ENCODE peak calls at places on chromosomes 1 and 21, in nine cellular contexts. One of them, this sample, is unnamed.

GRCh38 chr1:55986003-55986402 is 593.4 kb downstream of the PLPP3 start:
- DNase-seq in H54: no peak
- DNase-seq in posterior vena cava: no peak
- DNase-seq in HEK293T: no peak
- DNase-seq in NCI-H524: no peak
- DNase-seq in ELR: no peak
- DNase-seq in T-helper 1 cell: no peak
- DNase-seq in stimulated activated CD8-positive, alpha-beta memory T cell treated with anti-CD3 and anti-CD28 coated beads, Interleukin-4, amount 100 ng/mL, for 24 hours: no peak
- DNase-seq in activated T-cell treated with anti-CD3 and anti-CD28 coated beads, Interleukin-2, amount 50 U/mL, for 72 hours: no peak
- DNase-seq in this sample: no peak

GRCh38 chr1:200314085-200314750 is 95.6 kb downstream of the ZNF281 start:
- DNase-seq in H54: no peak
- DNase-seq in posterior vena cava: no peak
- DNase-seq in HEK293T: no peak
- DNase-seq in NCI-H524: no peak
- DNase-seq in ELR: peak
- DNase-seq in T-helper 1 cell: no peak
- DNase-seq in stimulated activated CD8-positive, alpha-beta memory T cell treated with anti-CD3 and anti-CD28 coated beads, Interleukin-4, amount 100 ng/mL, for 24 hours: no peak
- DNase-seq in activated T-cell treated with anti-CD3 and anti-CD28 coated beads, Interleukin-2, amount 50 U/mL, for 72 hours: no peak
- DNase-seq in this sample: no peak

GRCh38 chr1:226602186-226603029 is 53.8 kb downstream of the STUM start:
- DNase-seq in H54: no peak
- DNase-seq in posterior vena cava: no peak
- DNase-seq in HEK293T: no peak
- DNase-seq in NCI-H524: no peak
- DNase-seq in ELR: peak
- DNase-seq in T-helper 1 cell: no peak
- DNase-seq in stimulated activated CD8-positive, alpha-beta memory T cell treated with anti-CD3 and anti-CD28 coated beads, Interleukin-4, amount 100 ng/mL, for 24 hours: no peak
- DNase-seq in activated T-cell treated with anti-CD3 and anti-CD28 coated beads, Interleukin-2, amount 50 U/mL, for 72 hours: no peak
- DNase-seq in this sample: no peak

GRCh38 chr1:117606608-117607261 is 887 bp downstream of the TENT5C start:
- DNase-seq in H54: no peak
- DNase-seq in posterior vena cava: peak
- DNase-seq in HEK293T: peak
- DNase-seq in NCI-H524: peak
- DNase-seq in ELR: peak
- DNase-seq in T-helper 1 cell: peak
- DNase-seq in stimulated activated CD8-positive, alpha-beta memory T cell treated with anti-CD3 and anti-CD28 coated beads, Interleukin-4, amount 100 ng/mL, for 24 hours: peak
- DNase-seq in activated T-cell treated with anti-CD3 and anti-CD28 coated beads, Interleukin-2, amount 50 U/mL, for 72 hours: peak
- DNase-seq in this sample: peak

GRCh38 chr21:38468989-38469388 is 29.3 kb downstream of the ERG start:
- DNase-seq in H54: no peak
- DNase-seq in posterior vena cava: no peak
- DNase-seq in HEK293T: no peak
- DNase-seq in NCI-H524: no peak
- DNase-seq in ELR: peak
- DNase-seq in T-helper 1 cell: no peak
- DNase-seq in stimulated activated CD8-positive, alpha-beta memory T cell treated with anti-CD3 and anti-CD28 coated beads, Interleukin-4, amount 100 ng/mL, for 24 hours: no peak
- DNase-seq in activated T-cell treated with anti-CD3 and anti-CD28 coated beads, Interleukin-2, amount 50 U/mL, for 72 hours: no peak
- DNase-seq in this sample: no peak

GRCh38 chr1:172708452-172708851 is 49.5 kb downstream of the FASLG start:
- DNase-seq in H54: no peak
- DNase-seq in posterior vena cava: no peak
- DNase-seq in HEK293T: no peak
- DNase-seq in NCI-H524: no peak
- DNase-seq in ELR: no peak
- DNase-seq in T-helper 1 cell: no peak
- DNase-seq in stimulated activated CD8-positive, alpha-beta memory T cell treated with anti-CD3 and anti-CD28 coated beads, Interleukin-4, amount 100 ng/mL, for 24 hours: no peak
- DNase-seq in activated T-cell treated with anti-CD3 and anti-CD28 coated beads, Interleukin-2, amount 50 U/mL, for 72 hours: peak
- DNase-seq in this sample: no peak

GRCh38 chr1:27724961-27725373 is 794 bp upstream of the FAM76A start:
- DNase-seq in H54: no peak
- DNase-seq in posterior vena cava: no peak
- DNase-seq in HEK293T: peak
- DNase-seq in NCI-H524: peak
- DNase-seq in ELR: no peak
- DNase-seq in T-helper 1 cell: no peak
- DNase-seq in stimulated activated CD8-positive, alpha-beta memory T cell treated with anti-CD3 and anti-CD28 coated beads, Interleukin-4, amount 100 ng/mL, for 24 hours: no peak
- DNase-seq in activated T-cell treated with anti-CD3 and anti-CD28 coated beads, Interleukin-2, amount 50 U/mL, for 72 hours: no peak
- DNase-seq in this sample: no peak

GRCh38 chr1:153404768-153405167 is 11.6 kb upstream of the S100A7A start:
- DNase-seq in H54: peak
- DNase-seq in posterior vena cava: peak
- DNase-seq in HEK293T: peak
- DNase-seq in NCI-H524: no peak
- DNase-seq in ELR: peak
- DNase-seq in T-helper 1 cell: peak
- DNase-seq in stimulated activated CD8-positive, alpha-beta memory T cell treated with anti-CD3 and anti-CD28 coated beads, Interleukin-4, amount 100 ng/mL, for 24 hours: peak
- DNase-seq in activated T-cell treated with anti-CD3 and anti-CD28 coated beads, Interleukin-2, amount 50 U/mL, for 72 hours: peak
- DNase-seq in this sample: peak

GRCh38 chr1:89126234-89126580 is 293 bp upstream of the GBP2 start:
- DNase-seq in H54: no peak
- DNase-seq in posterior vena cava: no peak
- DNase-seq in HEK293T: no peak
- DNase-seq in NCI-H524: no peak
- DNase-seq in ELR: no peak
- DNase-seq in T-helper 1 cell: no peak
- DNase-seq in stimulated activated CD8-positive, alpha-beta memory T cell treated with anti-CD3 and anti-CD28 coated beads, Interleukin-4, amount 100 ng/mL, for 24 hours: no peak
- DNase-seq in activated T-cell treated with anti-CD3 and anti-CD28 coated beads, Interleukin-2, amount 50 U/mL, for 72 hours: no peak
- DNase-seq in this sample: no peak

GRCh38 chr1:218676991-218677390 is 331.9 kb downstream of the TGFB2 start:
- DNase-seq in H54: no peak
- DNase-seq in posterior vena cava: no peak
- DNase-seq in HEK293T: no peak
- DNase-seq in NCI-H524: no peak
- DNase-seq in ELR: no peak
- DNase-seq in T-helper 1 cell: no peak
- DNase-seq in stimulated activated CD8-positive, alpha-beta memory T cell treated with anti-CD3 and anti-CD28 coated beads, Interleukin-4, amount 100 ng/mL, for 24 hours: no peak
- DNase-seq in activated T-cell treated with anti-CD3 and anti-CD28 coated beads, Interleukin-2, amount 50 U/mL, for 72 hours: no peak
- DNase-seq in this sample: no peak

GRCh38 chr1:58345215-58346075 is 201.1 kb downstream of the OMA1 start:
- DNase-seq in H54: no peak
- DNase-seq in posterior vena cava: no peak
- DNase-seq in HEK293T: no peak
- DNase-seq in NCI-H524: no peak
- DNase-seq in ELR: no peak
- DNase-seq in T-helper 1 cell: no peak
- DNase-seq in stimulated activated CD8-positive, alpha-beta memory T cell treated with anti-CD3 and anti-CD28 coated beads, Interleukin-4, amount 100 ng/mL, for 24 hours: no peak
- DNase-seq in activated T-cell treated with anti-CD3 and anti-CD28 coated beads, Interleukin-2, amount 50 U/mL, for 72 hours: no peak
- DNase-seq in this sample: no peak

GRCh38 chr21:15309721-15310120 is 244.9 kb upstream of the NRIP1 start:
- DNase-seq in H54: no peak
- DNase-seq in posterior vena cava: peak
- DNase-seq in HEK293T: no peak
- DNase-seq in NCI-H524: no peak
- DNase-seq in ELR: no peak
- DNase-seq in T-helper 1 cell: no peak
- DNase-seq in stimulated activated CD8-positive, alpha-beta memory T cell treated with anti-CD3 and anti-CD28 coated beads, Interleukin-4, amount 100 ng/mL, for 24 hours: no peak
- DNase-seq in activated T-cell treated with anti-CD3 and anti-CD28 coated beads, Interleukin-2, amount 50 U/mL, for 72 hours: no peak
- DNase-seq in this sample: no peak

GRCh38 chr21:27365394-27365793 is 398.5 kb upstream of the ADAMTS5 start:
- DNase-seq in H54: peak
- DNase-seq in posterior vena cava: no peak
- DNase-seq in HEK293T: no peak
- DNase-seq in NCI-H524: no peak
- DNase-seq in ELR: peak
- DNase-seq in T-helper 1 cell: no peak
- DNase-seq in stimulated activated CD8-positive, alpha-beta memory T cell treated with anti-CD3 and anti-CD28 coated beads, Interleukin-4, amount 100 ng/mL, for 24 hours: no peak
- DNase-seq in activated T-cell treated with anti-CD3 and anti-CD28 coated beads, Interleukin-2, amount 50 U/mL, for 72 hours: no peak
- DNase-seq in this sample: no peak

GRCh38 chr1:14137411-14138134 is 437.6 kb downstream of the PRDM2 start:
- DNase-seq in H54: no peak
- DNase-seq in posterior vena cava: no peak
- DNase-seq in HEK293T: no peak
- DNase-seq in NCI-H524: no peak
- DNase-seq in ELR: no peak
- DNase-seq in T-helper 1 cell: no peak
- DNase-seq in stimulated activated CD8-positive, alpha-beta memory T cell treated with anti-CD3 and anti-CD28 coated beads, Interleukin-4, amount 100 ng/mL, for 24 hours: no peak
- DNase-seq in activated T-cell treated with anti-CD3 and anti-CD28 coated beads, Interleukin-2, amount 50 U/mL, for 72 hours: no peak
- DNase-seq in this sample: no peak

GRCh38 chr1:17658837-17659236 is 96.3 kb upstream of the ACTL8 start:
- DNase-seq in H54: no peak
- DNase-seq in posterior vena cava: no peak
- DNase-seq in HEK293T: no peak
- DNase-seq in NCI-H524: no peak
- DNase-seq in ELR: no peak
- DNase-seq in T-helper 1 cell: no peak
- DNase-seq in stimulated activated CD8-positive, alpha-beta memory T cell treated with anti-CD3 and anti-CD28 coated beads, Interleukin-4, amount 100 ng/mL, for 24 hours: no peak
- DNase-seq in activated T-cell treated with anti-CD3 and anti-CD28 coated beads, Interleukin-2, amount 50 U/mL, for 72 hours: no peak
- DNase-seq in this sample: no peak

GRCh38 chr1:109350650-109351049 is 43.8 kb upstream of the MYBPHL start:
- DNase-seq in H54: no peak
- DNase-seq in posterior vena cava: no peak
- DNase-seq in HEK293T: no peak
- DNase-seq in NCI-H524: no peak
- DNase-seq in ELR: no peak
- DNase-seq in T-helper 1 cell: no peak
- DNase-seq in stimulated activated CD8-positive, alpha-beta memory T cell treated with anti-CD3 and anti-CD28 coated beads, Interleukin-4, amount 100 ng/mL, for 24 hours: no peak
- DNase-seq in activated T-cell treated with anti-CD3 and anti-CD28 coated beads, Interleukin-2, amount 50 U/mL, for 72 hours: no peak
- DNase-seq in this sample: no peak

GRCh38 chr1:39672551-39672947 is 642 bp upstream of the NT5C1A start:
- DNase-seq in H54: no peak
- DNase-seq in posterior vena cava: no peak
- DNase-seq in HEK293T: peak
- DNase-seq in NCI-H524: no peak
- DNase-seq in ELR: peak
- DNase-seq in T-helper 1 cell: no peak
- DNase-seq in stimulated activated CD8-positive, alpha-beta memory T cell treated with anti-CD3 and anti-CD28 coated beads, Interleukin-4, amount 100 ng/mL, for 24 hours: no peak
- DNase-seq in activated T-cell treated with anti-CD3 and anti-CD28 coated beads, Interleukin-2, amount 50 U/mL, for 72 hours: peak
- DNase-seq in this sample: no peak